ENCODE peak calls at places on chromosomes 2 and 18, in four cellular contexts. S is H9, A is IMR-90, J is H1. F is an unnamed sample.

GRCh38 chr2:854460-854859 is 96.2 kb upstream of the SNTG2 start:
- DNase-seq in S (peak), A (no peak), J (no peak), F (peak)

GRCh38 chr2:174561283-174562275 is 36.0 kb downstream of the WIPF1 start:
- DNase-seq in S (no peak), A (peak), J (no peak), F (no peak)

GRCh38 chr2:134127496-134127895 is 126.4 kb upstream of the MGAT5 start:
- DNase-seq in S (no peak), A (no peak), J (no peak), F (no peak)

GRCh38 chr2:114518738-114519137 is 76.3 kb downstream of the DPP10 start:
- DNase-seq in S (no peak), A (no peak), J (no peak), F (no peak)

GRCh38 chr2:230068658-230069080 is at the start of gene SLC16A14:
- DNase-seq in S (peak), A (peak), J (no peak), F (peak)

GRCh38 chr2:1814061-1814460 is 69.7 kb upstream of the PXDN start:
- DNase-seq in S (no peak), A (no peak), J (no peak), F (no peak)

GRCh38 chr2:10332402-10333246 is 29.9 kb downstream of the HPCAL1 start:
- DNase-seq in S (no peak), A (no peak), J (no peak), F (peak)

GRCh38 chr2:69166465-69166811 is 153.5 kb downstream of the ANTXR1 start:
- DNase-seq in S (no peak), A (no peak), J (no peak), F (no peak)

GRCh38 chr2:68837164-68837860 is 33.9 kb downstream of the BMP10 start:
- DNase-seq in S (peak), A (peak), J (peak), F (peak)

GRCh38 chr2:226023383-226023782 is 623.9 kb downstream of the NYAP2 start:
- DNase-seq in S (peak), A (no peak), J (peak), F (peak)

DNA sequence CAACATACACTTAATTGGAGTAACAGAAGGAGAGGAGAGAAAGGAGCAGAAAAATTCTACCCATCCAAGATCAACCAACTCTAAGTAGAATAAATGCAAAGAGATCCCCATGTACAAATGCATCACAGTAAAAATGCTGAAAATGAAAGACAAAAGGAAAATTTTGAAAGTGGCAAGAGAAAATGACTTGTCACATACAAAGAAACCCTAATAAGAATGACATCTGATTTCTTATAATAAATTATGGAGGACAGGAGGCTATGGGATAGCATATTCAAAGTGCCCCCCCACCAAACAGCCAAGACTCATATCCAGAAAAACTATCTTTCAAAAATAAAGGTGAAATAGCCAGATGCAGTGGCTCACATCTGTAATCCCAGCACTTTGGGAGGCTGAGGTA is 22.2 kb upstream of the INPP4A start:
- DNase-seq in S (no peak), A (no peak), J (no peak), F (no peak)
- H4K5ac ChIP-seq in S (no peak), A (no peak), J (no peak), F (no peak)

DNA sequence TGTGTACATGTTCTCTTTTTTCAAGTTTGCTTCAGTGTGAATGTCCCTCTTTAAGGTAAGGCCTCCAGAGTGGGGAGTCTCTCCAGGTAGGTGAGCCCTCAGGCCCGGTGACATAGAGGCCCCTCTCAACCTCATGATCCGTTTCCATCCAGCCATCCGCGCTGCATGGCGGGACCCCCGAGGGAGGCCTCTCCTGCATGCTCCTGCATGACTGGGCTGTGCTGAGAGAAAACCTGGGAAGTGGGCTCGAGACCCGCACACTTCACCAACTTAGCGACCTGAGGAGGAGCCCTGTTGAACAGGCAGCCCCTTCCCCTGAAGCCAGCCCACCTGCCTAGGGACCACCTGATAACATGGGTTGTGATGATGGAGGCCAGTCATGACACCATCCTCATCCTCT is 131.3 kb upstream of the EPAS1 start:
- DNase-seq in S (no peak), A (no peak), J (no peak), F (no peak)
- H3K4me2 ChIP-seq in S (no peak), A (no peak), J (no peak), F (no peak)

GRCh38 chr2:39733070-39733674 is 45.9 kb downstream of the THUMPD2 start:
- DNase-seq in S (no peak), A (no peak), J (no peak), F (no peak)
- H4K5ac ChIP-seq in S (no peak), A (no peak), J (no peak), F (no peak)

DNA sequence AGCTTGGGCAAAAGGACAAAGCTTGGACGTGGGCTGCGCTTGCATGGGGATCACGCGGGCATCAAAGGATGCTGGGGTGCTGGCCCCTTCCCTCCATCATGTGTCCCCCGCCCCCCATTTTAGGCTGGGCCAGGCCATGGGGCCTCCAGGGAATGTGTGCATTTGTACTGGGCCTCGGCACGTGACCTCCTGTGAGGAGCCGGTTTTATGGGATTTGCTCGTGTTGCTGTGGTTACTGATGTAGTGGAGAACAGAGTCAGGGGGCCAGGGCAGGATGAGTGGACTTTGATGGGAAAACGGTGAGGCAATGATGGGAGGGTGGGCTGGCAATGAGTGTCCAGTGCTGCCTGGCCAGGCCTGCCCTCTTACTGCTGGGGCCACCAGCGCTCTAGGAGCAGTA is 257.7 kb downstream of the LOXHD1 start:
- DNase-seq in S (no peak), A (no peak), J (no peak), F (no peak)
- H3K4me2 ChIP-seq in S (no peak), A (no peak), J (no peak), F (no peak)

GRCh38 chr2:15681089-15681885 is 89.6 kb downstream of the DDX1 start:
- DNase-seq in S (no peak), A (no peak), J (no peak), F (no peak)

GRCh38 chr2:15678346-15678745 is 86.7 kb downstream of the DDX1 start:
- DNase-seq in S (no peak), A (no peak), J (no peak), F (no peak)

GRCh38 chr2:15679386-15679924 is 87.8 kb downstream of the DDX1 start:
- DNase-seq in S (no peak), A (no peak), J (no peak), F (no peak)

GRCh38 chr2:15677141-15677911 is 85.7 kb downstream of the DDX1 start:
- DNase-seq in S (no peak), A (no peak), J (no peak), F (no peak)

GRCh38 chr2:15678894-15679293 is 87.2 kb downstream of the DDX1 start:
- DNase-seq in S (no peak), A (no peak), J (no peak), F (no peak)
- H4K5ac ChIP-seq in S (no peak), A (no peak), J (no peak), F (no peak)

GRCh38 chr18:44945847-44946490 is 265.3 kb downstream of the SETBP1 start:
- DNase-seq in S (peak), A (no peak), J (no peak), F (no peak)
- H3K4me2 ChIP-seq in S (no peak), A (no peak), J (no peak), F (no peak)

GRCh38 chr18:35588122-35588521 is 6.6 kb downstream of the GALNT1 start:
- DNase-seq in S (no peak), A (no peak), J (no peak), F (no peak)

GRCh38 chr18:35588995-35589394 is 7.5 kb downstream of the GALNT1 start:
- DNase-seq in S (peak), A (no peak), J (peak), F (peak)

GRCh38 chr18:35592298-35592697 is 10.8 kb downstream of the GALNT1 start:
- DNase-seq in S (no peak), A (no peak), J (no peak), F (no peak)

GRCh38 chr18:35593859-35594258 is 12.3 kb downstream of the GALNT1 start:
- DNase-seq in S (no peak), A (no peak), J (no peak), F (no peak)

GRCh38 chr18:35590935-35591334 is 9.4 kb downstream of the GALNT1 start:
- DNase-seq in S (no peak), A (peak), J (no peak), F (no peak)
- H4K5ac ChIP-seq in S (no peak), A (no peak), J (no peak), F (no peak)

F was measured in mesendoderm.